ENCODE peak calls at places on chromosomes 13 and 19, in four cellular contexts. T, L, Y and M are unnamed samples.

GRCh38 chr19:34181111-34181864 is 9.0 kb downstream of the LSM14A start:
- DNase-seq in Y (no peak), T (no peak), L (no peak), M (no peak)

GRCh38 chr13:109154546-109154945 is 525.1 kb downstream of the MYO16 start:
- DNase-seq in T (no peak), Y (no peak), L (no peak), M (no peak)

GRCh38 chr13:21673592-21674270 is 2.9 kb downstream of the FGF9 start:
- DNase-seq in T (peak), Y (no peak), L (no peak), M (peak)

GRCh38 chr19:34676697-34677385 is at the start of gene SCGB2B2:
- DNase-seq in T (peak), L (peak), Y (no peak), M (no peak)

GRCh38 chr19:13029893-13030292 is 34.6 kb downstream of the NFIX start:
- DNase-seq in Y (no peak), L (no peak), T (no peak), M (no peak)

GRCh38 chr13:79571147-79571546 is 90.2 kb downstream of the NDFIP2 start:
- DNase-seq in T (no peak), L (no peak), Y (no peak), M (no peak)

GRCh38 chr13:20901668-20902437 is 693 bp downstream of the XPO4 start:
- DNase-seq in L (no peak), T (peak), Y (peak), M (peak)

GRCh38 chr19:14632286-14632685 is 42.4 kb downstream of the ADGRE3 start:
- DNase-seq in Y (peak), T (peak), L (peak), M (peak)

GRCh38 chr19:46209051-46209450 is 20.5 kb upstream of the IGFL1 start:
- DNase-seq in L (no peak), T (no peak), Y (no peak), M (no peak)

GRCh38 chr19:37251308-37252229 is 33.6 kb downstream of the ZNF383 start:
- DNase-seq in T (no peak), Y (no peak), L (peak), M (peak)

GRCh38 chr19:10701955-10702307 is 692 bp downstream of the QTRT1 start:
- DNase-seq in T (no peak), L (no peak), Y (peak), M (peak)

GRCh38 chr19:39679791-39680168 is 24.1 kb downstream of the LGALS16 start:
- DNase-seq in Y (no peak), L (no peak), T (no peak), M (no peak)

GRCh38 chr13:21282065-21282464 is 105.6 kb downstream of the MRPL57 start:
- DNase-seq in Y (peak), T (no peak), L (no peak), M (no peak)

GRCh38 chr19:42023121-42023942 is 29.3 kb upstream of the ATP1A3 start:
- DNase-seq in Y (peak), T (peak), L (no peak), M (peak)

GRCh38 chr13:110617326-110618072 is 2.2 kb downstream of the NAXD start:
- DNase-seq in T (no peak), Y (peak), L (no peak), M (no peak)

GRCh38 chr19:38815059-38816001 is 2.6 kb upstream of the LGALS4 start:
- DNase-seq in T (no peak), Y (no peak), L (no peak), M (no peak)

GRCh38 chr19:40294560-40294959 is 9.4 kb upstream of the AKT2 start:
- DNase-seq in L (no peak), Y (no peak), T (no peak), M (no peak)

GRCh38 chr19:51589511-51589910 is 18.4 kb downstream of the ZNF175 start:
- DNase-seq in L (no peak), Y (no peak), T (no peak), M (no peak)

GRCh38 chr19:32988724-32989123 is 16.7 kb downstream of the FAAP24 start:
- DNase-seq in Y (no peak), T (no peak), L (no peak), M (no peak)

GRCh38 chr13:21466527-21466926 is 7.4 kb upstream of the ZDHHC20 start:
- DNase-seq in Y (no peak), L (no peak), T (no peak), M (no peak)

GRCh38 chr19:12723643-12724426 is at the start of gene TNPO2:
- DNase-seq in Y (peak), L (peak), T (peak), M (peak)

GRCh38 chr13:96041326-96042092 is 11.7 kb downstream of the UGGT2 start:
- DNase-seq in Y (peak), T (no peak), L (no peak), M (no peak)

GRCh38 chr13:112545866-112546265 is 42.1 kb downstream of the TUBGCP3 start:
- DNase-seq in L (no peak), Y (no peak), T (no peak), M (no peak)
- TF ChIP-seq JUNB in L (no peak), Y (no peak), T (no peak), M (no peak)

GRCh38 chr19:4208385-4209094 is 20.8 kb upstream of the EBI3 start:
- DNase-seq in T (peak), L (no peak), Y (peak), M (peak)
- TF ChIP-seq HDAC2 in T (no peak), L (no peak), Y (no peak), M (no peak)

GRCh38 chr13:31053896-31054295 is 107.8 kb downstream of the HSPH1 start:
- DNase-seq in Y (no peak), L (no peak), T (no peak), M (no peak)

GRCh38 chr13:31052478-31052877 is 109.2 kb downstream of the HSPH1 start:
- DNase-seq in L (no peak), Y (no peak), T (no peak), M (no peak)

GRCh38 chr13:31051999-31052398 is 109.7 kb downstream of the HSPH1 start:
- DNase-seq in T (no peak), L (no peak), Y (no peak), M (no peak)

GRCh38 chr13:31054632-31055031 is 107.1 kb downstream of the HSPH1 start:
- DNase-seq in T (no peak), Y (no peak), L (no peak), M (no peak)

DNA sequence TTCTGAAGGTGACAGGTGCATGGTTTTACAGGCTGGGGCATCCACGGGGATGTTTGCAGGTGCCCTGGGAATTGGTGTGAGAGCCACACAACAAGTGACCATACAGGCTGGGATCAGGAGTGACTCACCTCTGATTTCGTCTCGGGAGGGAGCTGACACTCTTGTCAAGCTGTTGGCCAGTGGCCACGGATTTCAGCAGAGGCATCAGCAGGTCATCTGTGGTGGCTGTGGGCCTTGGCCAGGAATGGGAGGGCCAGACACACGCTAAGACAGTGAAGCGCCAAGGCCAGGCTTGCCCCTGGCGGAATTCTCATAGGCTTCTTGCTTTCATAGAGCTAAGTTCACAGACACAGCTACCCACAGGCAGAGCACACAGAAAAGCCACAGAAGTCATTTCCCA is 108.6 kb downstream of the HSPH1 start:
- DNase-seq in L (no peak), T (no peak), Y (no peak), M (no peak)
- TF ChIP-seq JUNB in L (no peak), T (no peak), Y (no peak), M (no peak)

GRCh38 chr13:74576504-74576903 is 442.3 kb upstream of the KLF12 start:
- DNase-seq in T (no peak), L (no peak), Y (no peak), M (no peak)
- TF ChIP-seq HDAC2 in T (no peak), L (no peak), Y (no peak), M (no peak)

GRCh38 chr19:2055871-2056809 is 5.1 kb upstream of the MKNK2 start:
- DNase-seq in L (no peak), Y (no peak), T (no peak), M (peak)

GRCh38 chr19:2056810-2057192 is 5.8 kb upstream of the MKNK2 start:
- DNase-seq in T (no peak), Y (no peak), L (no peak), M (no peak)

GRCh38 chr19:2051771-2052704 is 994 bp upstream of the MKNK2 start:
- DNase-seq in L (peak), Y (no peak), T (no peak), M (no peak)

GRCh38 chr19:2053601-2054389 is 2.8 kb upstream of the MKNK2 start:
- DNase-seq in Y (no peak), T (no peak), L (no peak), M (no peak)

DNA sequence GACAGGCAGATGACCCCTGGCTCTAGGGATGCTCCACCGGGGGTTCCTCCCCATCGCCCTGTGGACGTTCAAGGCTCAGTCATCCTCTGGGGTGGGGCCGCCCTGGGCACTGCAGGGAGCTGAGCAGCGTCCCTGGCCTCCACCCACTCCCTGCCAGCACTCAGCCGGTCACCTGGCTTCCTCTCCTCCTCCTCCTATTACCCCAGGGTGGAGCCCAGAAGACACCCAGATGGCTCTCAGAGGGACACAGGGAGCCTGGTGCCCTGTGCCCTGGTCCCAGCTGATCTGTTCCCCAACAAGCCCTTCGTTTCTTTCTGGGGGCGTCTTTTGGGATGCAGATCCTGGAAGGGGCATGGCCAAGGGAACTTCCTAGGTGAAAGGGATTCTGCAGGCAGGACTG is 3.7 kb upstream of the MKNK2 start:
- DNase-seq in Y (no peak), T (no peak), L (no peak), M (no peak)
- TF ChIP-seq JUNB in Y (no peak), T (no peak), L (no peak), M (no peak)

DNA sequence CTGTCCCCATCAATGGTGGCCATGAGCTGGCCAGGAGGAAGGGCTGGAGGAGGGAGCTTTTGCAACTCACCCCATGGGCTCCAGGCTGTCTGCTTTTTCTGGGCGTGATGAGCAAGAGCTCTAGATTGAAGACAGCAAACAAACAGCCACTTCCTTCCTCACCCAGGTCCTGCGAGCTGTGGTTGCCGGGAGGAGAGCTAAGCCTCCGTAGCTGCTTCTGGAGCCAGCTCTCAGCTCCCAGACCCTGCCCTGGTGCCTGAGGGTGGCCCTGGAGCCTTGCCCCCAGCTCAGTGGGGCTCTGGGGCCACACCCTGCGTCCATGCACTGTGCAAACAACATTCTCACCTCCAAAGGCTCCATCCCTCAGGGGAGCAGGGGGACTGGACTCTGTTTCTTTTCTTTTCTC is 6.2 kb downstream of the MYO1F start:
- DNase-seq in L (no peak), T (peak), Y (peak), M (no peak)
- TF ChIP-seq HDAC2 in L (no peak), T (no peak), Y (no peak), M (no peak)

DNA sequence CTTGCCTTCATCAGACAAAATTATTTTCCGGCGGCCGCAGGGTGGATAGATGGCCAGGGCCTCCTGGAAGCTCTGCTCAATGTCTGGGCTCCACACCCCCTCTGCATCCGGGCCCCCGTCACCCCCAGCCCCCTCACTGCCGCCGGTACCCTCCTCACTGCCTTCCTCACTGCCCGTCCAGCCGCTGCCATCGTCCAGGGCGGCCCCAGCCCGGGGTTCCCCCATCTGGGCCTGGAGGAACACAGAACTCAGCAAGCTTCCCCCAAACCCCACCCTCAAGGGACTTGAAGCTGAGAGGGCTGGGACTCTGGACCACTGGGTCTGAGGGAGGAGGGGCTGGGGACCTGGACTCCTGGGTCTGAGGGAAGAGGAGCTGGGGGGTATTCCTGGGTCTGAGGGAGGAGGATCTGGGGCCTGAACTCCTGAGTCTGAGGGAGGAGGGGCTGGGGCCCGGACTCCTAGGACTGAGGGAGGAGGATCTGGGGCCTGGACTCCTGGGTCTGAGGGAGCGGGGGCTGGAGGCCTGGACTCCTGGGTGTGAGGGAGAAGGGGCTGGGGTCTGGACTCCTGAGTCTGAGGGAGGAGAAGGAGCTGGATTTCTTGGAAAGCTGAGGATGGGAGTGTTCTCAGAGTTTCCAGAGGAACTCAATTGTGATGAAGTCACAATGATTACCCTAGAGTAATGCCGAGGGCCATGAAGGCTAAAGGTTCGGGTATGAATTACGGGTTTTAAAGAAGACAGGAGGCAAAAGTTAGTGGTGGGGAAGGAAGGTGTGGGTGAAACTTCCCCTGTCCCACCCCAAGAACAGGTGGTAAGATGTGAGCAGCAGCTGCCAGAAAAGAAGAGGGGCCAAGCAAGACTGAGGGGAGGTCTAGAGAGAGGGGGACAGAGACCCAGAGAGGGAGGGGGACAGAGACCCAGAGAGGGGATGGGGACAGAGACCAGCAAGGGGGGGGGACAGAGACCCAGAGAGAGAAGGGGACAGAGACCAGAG is 2.1 kb downstream of the TEAD2 start:
- DNase-seq in Y (no peak), L (no peak), T (no peak), M (no peak)
- TF ChIP-seq JUNB in Y (no peak), L (no peak), T (no peak), M (no peak)

DNA sequence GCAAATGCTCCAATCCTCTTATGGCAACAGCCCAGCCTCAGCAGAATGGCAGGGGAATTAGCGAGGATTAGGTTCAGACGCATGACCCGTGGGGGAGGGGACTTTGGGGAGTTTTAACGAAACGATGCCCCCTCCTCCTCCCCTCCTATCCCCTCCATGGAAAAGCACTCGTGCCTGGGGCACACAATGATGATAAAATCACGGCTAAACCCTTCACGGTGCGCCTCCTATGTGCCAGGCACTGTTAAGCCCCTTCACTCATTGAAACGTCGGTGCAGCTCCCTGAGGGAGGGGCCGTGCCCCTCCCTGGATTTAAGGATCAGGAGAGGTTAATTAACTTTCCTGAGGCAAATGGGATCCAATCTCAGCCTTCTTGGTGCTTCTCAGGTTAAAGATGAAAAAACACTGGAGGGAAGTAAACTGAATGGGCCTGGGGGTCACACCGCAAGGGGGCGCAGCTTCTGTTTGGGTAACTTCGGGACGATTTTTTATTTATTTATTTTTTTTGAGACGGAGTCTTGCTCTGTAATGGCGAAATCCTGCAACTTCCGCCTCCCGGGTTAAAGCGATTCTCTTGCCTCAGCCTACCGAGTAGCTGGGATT is 10.1 kb upstream of the TPRX2 start:
- DNase-seq in T (peak), L (no peak), Y (peak), M (peak)
- TF ChIP-seq HDAC2 in T (no peak), L (no peak), Y (no peak), M (no peak)